ENCODE peak calls at places on chromosomes 1 and 21, in ten cellular contexts. J is astrocyte of the spinal cord; Y is heart right ventricle; X is tibial artery; I is kidney; M is uterus; R is dorsolateral prefrontal cortex; N is astrocyte; G is mammary epithelial cell; E is CD8-positive, alpha-beta T cell. Q is an unnamed sample.

GRCh38 chr1:224880593-224881307 is 48.7 kb upstream of the DNAH14 start:
- DNase-seq in I (no peak), M (no peak), R (no peak), J (no peak), X (no peak), E (no peak), G (no peak), Y (no peak), N (no peak), Q (no peak)

GRCh38 chr21:24014381-24014780 is 1592.9 kb downstream of the MRPL39 start:
- DNase-seq in Y (no peak), E (no peak), G (no peak), J (no peak), N (no peak), R (no peak), X (no peak), I (no peak), M (no peak), Q (no peak)

GRCh38 chr1:51000160-51000559 is 30.1 kb downstream of the CDKN2C start:
- DNase-seq in Y (no peak), N (no peak), X (no peak), G (no peak), J (no peak), E (no peak), R (no peak), I (no peak), M (no peak), Q (no peak)

GRCh38 chr1:41662656-41663437 is 178.4 kb upstream of the EDN2 start:
- DNase-seq in E (no peak), M (peak; percentile 49), N (peak; percentile 80), X (peak; percentile 64), Y (peak; percentile 51), G (peak; percentile 49), R (no peak), I (peak; percentile 90), J (peak; percentile 74), Q (peak; percentile 65)

GRCh38 chr1:12405325-12406217 is 175.7 kb downstream of the VPS13D start:
- DNase-seq in Y (no peak), R (no peak), X (peak; percentile 71), G (no peak), M (peak; percentile 42), J (peak; percentile 30), E (no peak), N (peak; percentile 59), I (no peak), Q (peak; percentile 83)

GRCh38 chr1:235808226-235808625 is 58.5 kb downstream of the LYST start:
- DNase-seq in E (no peak), G (no peak), R (no peak), I (no peak), M (no peak), Y (no peak), X (no peak), J (no peak), N (no peak), Q (no peak)

GRCh38 chr1:25174730-25175612 is 57.3 kb downstream of the SYF2 start:
- DNase-seq in Y (no peak), X (no peak), I (no peak), R (no peak), J (no peak), N (no peak), E (no peak), M (no peak), G (no peak), Q (no peak)

GRCh38 chr21:27291006-27291405 is 324.1 kb upstream of the ADAMTS5 start:
- DNase-seq in E (no peak), X (no peak), G (no peak), N (no peak), M (no peak), I (no peak), J (no peak), R (no peak), Y (no peak), Q (no peak)

GRCh38 chr1:244164563-244164890 is 113.4 kb downstream of the ZBTB18 start:
- DNase-seq in G (no peak), Y (no peak), E (no peak), R (no peak), M (no peak), J (no peak), N (no peak), I (no peak), X (no peak), Q (no peak)

GRCh38 chr21:18810136-18810535 is 406.6 kb upstream of the TMPRSS15 start:
- DNase-seq in N (no peak), M (no peak), Y (no peak), G (no peak), J (peak; percentile 0), I (no peak), R (no peak), X (no peak), E (no peak), Q (no peak)

GRCh38 chr1:247855911-247856310 is 1.1 kb upstream of the TRIM58 start:
- DNase-seq in N (no peak), Y (no peak), J (no peak), X (no peak), R (no peak), E (no peak), I (no peak), G (no peak), M (no peak), Q (no peak)

GRCh38 chr1:213779228-213779627 is 208.5 kb upstream of the PROX1 start:
- DNase-seq in Y (no peak), N (no peak), R (no peak), G (peak; percentile 2), J (no peak), X (no peak), I (no peak), M (no peak), E (no peak), Q (no peak)

GRCh38 chr1:65065535-65066378 is 82.2 kb upstream of the AK4 start:
- DNase-seq in E (no peak), R (no peak), G (no peak), X (peak; percentile 46), J (no peak), I (peak; percentile 80), M (peak; percentile 31), N (no peak), Y (peak; percentile 47), Q (no peak)

GRCh38 chr1:17315542-17316130 is 7.6 kb downstream of the PADI4 start:
- DNase-seq in G (no peak), M (no peak), E (no peak), J (no peak), I (no peak), R (no peak), N (no peak), X (no peak), Y (no peak), Q (no peak)

GRCh38 chr21:15638856-15639549 is 90.8 kb upstream of the USP25 start:
- DNase-seq in E (no peak), X (no peak), N (peak; percentile 44), G (peak; percentile 58), Y (no peak), J (no peak), R (no peak), I (no peak), M (peak; percentile 50), Q (peak; percentile 38)

GRCh38 chr1:59156526-59157196 is 140.2 kb upstream of the FGGY start:
- DNase-seq in R (no peak), Y (no peak), M (no peak), J (peak; percentile 93), X (no peak), G (no peak), I (peak; percentile 58), N (peak; percentile 57), E (no peak), Q (no peak)

GRCh38 chr1:78688701-78689100 is 39.1 kb downstream of the IFI44 start:
- DNase-seq in I (no peak), E (no peak), M (no peak), J (peak; percentile 68), N (peak; percentile 27), R (no peak), X (no peak), G (peak; percentile 29), Y (no peak), Q (peak; percentile 82)

GRCh38 chr21:44618504-44618903 is 6.6 kb downstream of the KRTAP10-8 start:
- DNase-seq in M (no peak), J (no peak), N (peak; percentile 2), E (no peak), I (no peak), R (no peak), X (peak; percentile 55), G (no peak), Y (no peak), Q (peak; percentile 6)
- TF ChIP-seq CTCF in M (no peak), J (peak; percentile 6), N (no peak), E (no peak), I (peak; percentile 25), R (no peak), X (no peak), G (no peak), Y (peak; percentile 34), Q (peak; percentile 23)

GRCh38 chr1:32755098-32755809 is 52.7 kb upstream of the SYNC start:
- DNase-seq in G (no peak), Y (no peak), I (no peak), X (no peak), E (no peak), M (no peak), N (peak; percentile 44), R (no peak), J (no peak), Q (no peak)
- H3K4me3 ChIP-seq in G (peak overlapping the region; percentile 89), Y (peak overlapping the region; percentile 64), I (peak overlapping the region; percentile 29), X (peak overlapping the region; percentile 70), E (no peak overlapping the region), M (peak overlapping the region; percentile 49), N (no peak overlapping the region), R (peak overlapping the region; percentile 80), J (peak overlapping the region; percentile 49), Q (peak overlapping the region; percentile 22)

GRCh38 chr1:110433803-110434202 is 17.1 kb upstream of the PROK1 start:
- DNase-seq in R (no peak), Y (peak; percentile 52), M (no peak), G (peak; percentile 74), E (no peak), X (peak; percentile 68), I (no peak), J (peak; percentile 12), N (peak; percentile 12), Q (peak; percentile 30)
- TF ChIP-seq CTCF in R (no peak), Y (peak; percentile 17), M (no peak), G (no peak), E (no peak), X (no peak), I (no peak), J (no peak), N (no peak), Q (peak; percentile 27)

GRCh38 chr1:55209247-55209646 is 5.9 kb downstream of the USP24 start:
- DNase-seq in X (no peak), M (no peak), I (no peak), G (no peak), Y (no peak), E (no peak), N (no peak), R (no peak), J (no peak), Q (no peak)

GRCh38 chr1:55203064-55203463 is 12.1 kb downstream of the USP24 start:
- DNase-seq in N (no peak), Y (no peak), J (no peak), X (no peak), M (no peak), E (no peak), R (no peak), I (no peak), G (no peak), Q (no peak)

GRCh38 chr1:55200667-55201066 is 14.5 kb downstream of the USP24 start:
- DNase-seq in E (no peak), G (no peak), I (no peak), M (no peak), X (no peak), J (no peak), R (no peak), Y (no peak), N (no peak), Q (no peak)

GRCh38 chr1:55206210-55206609 is 9.0 kb downstream of the USP24 start:
- DNase-seq in R (no peak), X (no peak), I (no peak), M (no peak), Y (no peak), J (no peak), N (no peak), E (no peak), G (no peak), Q (no peak)

GRCh38 chr1:55204997-55205396 is 10.2 kb downstream of the USP24 start:
- DNase-seq in N (no peak), X (no peak), I (no peak), Y (no peak), R (no peak), E (no peak), G (no peak), M (no peak), J (no peak), Q (no peak)
- H3K4me3 ChIP-seq in N (no peak overlapping the region), X (no peak overlapping the region), I (no peak overlapping the region), Y (no peak overlapping the region), R (no peak overlapping the region), E (no peak overlapping the region), G (no peak overlapping the region), M (no peak overlapping the region), J (no peak overlapping the region), Q (no peak overlapping the region)

Q was measured in fibroblast of the aortic adventitia.